ENCODE peak calls at places on chromosomes 7 and 10, in five cellular contexts. Z, I, W, L and V are unnamed samples.

GRCh38 chr7:100546868-100547800 is 8.1 kb downstream of the AGFG2 start:
- DNase-seq in I (no peak), Z (no peak), W (no peak), L (no peak), V (no peak)

GRCh38 chr7:91883676-91884362 is 3.3 kb upstream of the MTERF1 start:
- DNase-seq in L (no peak), W (no peak), Z (no peak), I (no peak), V (no peak)

GRCh38 chr10:68562666-68563522 is 2.8 kb downstream of the TET1 start:
- DNase-seq in L (no peak), Z (no peak), W (no peak), I (no peak), V (no peak)

GRCh38 chr7:131251371-131251770 is 76.3 kb upstream of the MKLN1 start:
- DNase-seq in Z (no peak), I (no peak), W (no peak), L (no peak), V (no peak)

GRCh38 chr10:120098242-120098930 is 205.9 kb downstream of the SEC23IP start:
- DNase-seq in L (no peak), I (no peak), Z (no peak), W (no peak), V (no peak)

GRCh38 chr10:79230563-79231249 is 116.6 kb upstream of the PPIF start:
- DNase-seq in Z (no peak), W (no peak), L (no peak), I (no peak), V (no peak)

GRCh38 chr10:111344804-111345203 is 268.0 kb downstream of the ADRA2A start:
- DNase-seq in L (no peak), Z (no peak), I (no peak), W (no peak), V (no peak)

GRCh38 chr10:117342638-117343037 is 32.6 kb downstream of the PDZD8 start:
- DNase-seq in Z (no peak), W (no peak), I (no peak), L (no peak), V (no peak)

GRCh38 chr7:129252133-129252532 is 27.3 kb downstream of the AHCYL2 start:
- DNase-seq in L (no peak), Z (no peak), I (no peak), W (no peak), V (no peak)

GRCh38 chr10:59242057-59242456 is 65.6 kb downstream of the PHYHIPL start:
- DNase-seq in Z (no peak), L (no peak), I (no peak), W (no peak), V (no peak)

GRCh38 chr7:138755331-138755747 is 42.5 kb upstream of the TMEM213 start:
- DNase-seq in Z (no peak), W (no peak), I (no peak), L (no peak), V (no peak)

GRCh38 chr7:138941545-138941944 is 39.6 kb downstream of the KIAA1549 start:
- DNase-seq in L (no peak), Z (no peak), W (no peak), I (no peak), V (no peak)

GRCh38 chr10:48306870-48307531 is 524 bp downstream of the MAPK8 start:
- DNase-seq in L (peak; percentile 73), Z (no peak), I (peak; percentile 60), W (no peak), V (peak; percentile 53)

GRCh38 chr7:4641091-4641666 is 40.9 kb upstream of the FOXK1 start:
- DNase-seq in Z (no peak), I (no peak), W (no peak), L (no peak), V (no peak)

GRCh38 chr10:29067161-29067560 is 221.7 kb upstream of the LYZL1 start:
- DNase-seq in I (no peak), Z (no peak), L (no peak), W (no peak), V (no peak)

GRCh38 chr10:26486985-26487850 is 49.1 kb downstream of the APBB1IP start:
- DNase-seq in I (no peak), W (no peak), L (no peak), Z (no peak), V (no peak)

GRCh38 chr7:50335795-50336754 is 31.6 kb downstream of the IKZF1 start:
- DNase-seq in L (no peak), W (no peak), I (no peak), Z (no peak), V (peak; percentile 66)

GRCh38 chr10:121910673-121911420 is 17.0 kb downstream of the ATE1 start:
- DNase-seq in I (no peak), Z (no peak), W (no peak), L (no peak), V (no peak)

GRCh38 chr7:131722371-131722770 is 165.9 kb upstream of the PODXL start:
- DNase-seq in W (no peak), I (no peak), L (no peak), Z (no peak), V (no peak)

GRCh38 chr7:41640487-41640886 is 62.4 kb downstream of the INHBA start:
- DNase-seq in L (no peak), Z (no peak), W (no peak), I (no peak), V (no peak)

GRCh38 chr10:131207176-131207575 is 104.3 kb downstream of the TCERG1L start:
- DNase-seq in I (peak; percentile 10), Z (no peak), W (no peak), L (no peak), V (no peak)

GRCh38 chr10:131204406-131205152 is 106.9 kb downstream of the TCERG1L start:
- DNase-seq in L (no peak), I (peak; percentile 18), Z (no peak), W (no peak), V (no peak)

GRCh38 chr10:131207584-131208532 is 103.7 kb downstream of the TCERG1L start:
- DNase-seq in W (no peak), Z (no peak), L (no peak), I (peak; percentile 17), V (no peak)

GRCh38 chr10:131205556-131205955 is 106.0 kb downstream of the TCERG1L start:
- DNase-seq in L (no peak), I (peak; percentile 17), Z (no peak), W (no peak), V (no peak)

DNA sequence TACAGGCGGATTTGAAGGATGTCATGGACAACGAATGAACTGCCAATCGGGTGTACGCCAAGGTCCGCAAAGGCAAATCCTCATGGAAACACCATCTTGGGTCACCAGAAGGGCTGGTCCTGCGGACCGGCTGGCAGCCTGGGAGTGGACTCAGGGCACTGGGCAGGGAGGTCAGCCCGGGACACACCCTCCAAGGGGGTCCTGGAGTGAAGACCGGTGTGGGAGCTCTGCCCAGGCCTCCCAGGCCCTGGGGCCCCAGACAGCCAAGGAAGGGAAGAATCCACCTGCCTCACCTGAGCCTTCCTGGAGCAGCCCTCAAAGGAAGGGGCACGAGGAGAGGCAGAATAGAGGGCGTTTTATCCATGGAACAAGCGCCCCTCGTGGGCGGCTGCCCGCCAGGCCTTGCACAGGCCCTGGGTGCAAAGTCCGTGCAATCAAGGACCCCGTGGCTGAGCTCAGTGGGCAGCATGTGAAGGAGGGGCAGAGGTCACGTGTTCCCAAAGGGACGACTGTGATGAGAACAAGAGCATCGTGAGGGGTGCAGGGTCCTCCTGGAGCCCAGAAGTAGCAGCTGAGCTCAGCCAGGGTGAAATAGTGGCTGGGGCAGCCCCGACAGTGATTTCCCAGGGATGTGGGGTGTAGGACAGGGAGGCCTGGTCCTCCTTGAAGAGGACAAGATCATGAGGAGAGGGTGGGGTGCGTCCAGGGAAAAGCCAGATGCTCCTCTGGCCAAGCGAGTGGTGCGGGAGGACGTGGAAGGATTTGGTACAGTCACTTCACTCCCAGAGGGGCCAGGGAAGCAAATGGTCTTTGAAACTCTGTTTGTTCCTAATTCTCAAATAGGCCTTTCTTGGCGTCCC is 105.2 kb downstream of the TCERG1L start:
- DNase-seq in Z (no peak), W (no peak), L (no peak), I (peak; percentile 16), V (no peak)
- H3K9me3 ChIP-seq in Z (no peaks in the 10 kb centered on the region), W (no peaks in the 10 kb centered on the region), L (no peaks in the 10 kb centered on the region), I (no peaks in the 10 kb centered on the region), V (no peaks in the 10 kb centered on the region)

DNA sequence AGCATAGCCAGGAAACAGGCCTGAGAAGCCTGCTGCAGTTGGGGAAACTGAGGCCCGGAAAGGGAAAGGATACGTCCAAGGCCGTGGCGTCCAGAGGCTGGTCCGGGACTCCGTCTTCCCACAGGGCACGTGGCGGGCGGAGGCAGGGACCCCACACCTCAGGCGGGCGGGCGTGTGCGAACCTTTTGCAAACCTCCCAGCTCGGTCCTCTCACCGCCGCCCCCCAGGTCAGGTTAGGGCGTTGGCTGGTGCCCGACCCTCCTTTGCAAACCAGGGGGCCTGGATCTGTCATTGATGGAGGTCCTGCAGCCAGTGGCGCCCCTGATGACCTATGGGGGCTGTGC is 19.3 kb downstream of the FAM20C start:
- DNase-seq in L (no peak), W (no peak), I (no peak), Z (no peak), V (no peak)
- H3K9me3 ChIP-seq in L (no peaks in the 10 kb centered on the region), W (no peaks in the 10 kb centered on the region), I (no peaks in the 10 kb centered on the region), Z (peaks cover 11% of the 10 kb centered on the region), V (no peaks in the 10 kb centered on the region)

GRCh38 chr10:95573497-95573896 is 12.3 kb upstream of the SORBS1 start:
- DNase-seq in W (no peak), L (no peak), I (no peak), Z (no peak), V (no peak)

GRCh38 chr10:95574649-95575365 is 13.6 kb upstream of the SORBS1 start:
- DNase-seq in I (no peak), W (no peak), L (no peak), Z (no peak), V (no peak)

GRCh38 chr10:95571390-95571789 is 10.2 kb upstream of the SORBS1 start:
- DNase-seq in W (no peak), L (no peak), I (no peak), Z (no peak), V (no peak)

GRCh38 chr10:95572451-95572850 is 11.3 kb upstream of the SORBS1 start:
- DNase-seq in I (no peak), L (no peak), Z (no peak), W (no peak), V (no peak)

DNA sequence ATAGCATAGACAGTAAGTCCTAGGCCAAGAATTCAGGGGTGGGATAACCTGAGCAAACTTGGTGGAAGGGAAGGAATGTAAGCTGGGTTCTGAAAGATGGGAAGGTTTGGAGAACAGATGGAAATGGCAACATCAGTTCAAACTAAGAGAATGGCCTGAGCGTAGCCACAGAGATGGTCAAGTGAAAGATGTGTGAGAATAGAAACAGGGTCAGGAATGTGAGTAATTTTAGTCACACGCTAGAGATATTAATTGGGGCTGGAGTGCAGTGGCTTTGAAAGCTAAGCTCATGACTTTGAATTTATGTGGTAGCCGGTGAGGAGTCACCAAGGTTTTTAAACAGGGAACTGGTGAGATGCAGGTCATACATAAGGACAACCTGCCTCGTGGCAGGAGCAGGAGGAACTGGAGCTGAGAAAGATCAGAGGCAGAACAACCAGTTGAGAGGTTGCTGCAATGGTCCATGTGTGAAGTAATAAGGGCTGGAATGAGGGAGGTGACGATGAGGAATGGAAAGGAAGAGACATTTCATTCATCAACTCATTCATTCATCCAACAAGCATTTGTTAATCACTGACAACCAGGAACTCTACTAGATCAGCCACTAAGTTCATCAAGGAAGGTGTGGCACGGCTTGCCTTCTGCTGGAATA is 12.9 kb upstream of the SORBS1 start:
- DNase-seq in L (no peak), I (no peak), Z (no peak), W (no peak), V (no peak)
- H3K9me3 ChIP-seq in L (no peaks in the 10 kb centered on the region), I (no peaks in the 10 kb centered on the region), Z (no peaks in the 10 kb centered on the region), W (no peaks in the 10 kb centered on the region), V (no peaks in the 10 kb centered on the region)

DNA sequence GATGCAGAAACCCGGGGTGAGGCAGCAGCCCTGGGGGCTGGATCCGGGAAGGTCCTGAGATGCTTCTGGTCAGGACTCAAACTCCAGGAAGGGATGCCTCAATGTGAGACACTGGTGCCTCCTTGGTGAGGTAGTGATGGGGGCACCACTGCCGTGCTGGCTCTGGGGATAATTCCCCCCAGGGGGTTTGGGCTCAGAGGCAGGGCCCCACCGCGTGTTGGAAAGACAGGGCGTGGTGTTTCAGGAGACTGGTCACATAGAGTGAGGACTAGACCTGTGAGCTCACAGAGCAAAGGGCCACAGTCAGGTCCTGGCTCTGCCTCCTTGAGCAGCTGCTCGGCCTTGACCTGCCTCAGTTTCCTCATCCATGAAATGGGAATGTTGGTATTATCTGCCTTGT is 361.9 kb downstream of the GLRX3 start:
- DNase-seq in I (no peak), L (no peak), Z (no peak), W (no peak), V (no peak)
- H3K9me3 ChIP-seq in I (peaks cover 6% of the 10 kb centered on the region), L (no peaks in the 10 kb centered on the region), Z (no peaks in the 10 kb centered on the region), W (no peaks in the 10 kb centered on the region), V (no peaks in the 10 kb centered on the region)